ENCODE peak calls at places on chromosome 15, in five cellular contexts. V, B, E, W and X are unnamed samples.

GRCh38 chr15:92653836-92654524 is 1.6 kb downstream of the FAM174B start:
- DNase-seq in W (no peak), E (no peak), B (peak; percentile 50), V (no peak), X (peak; percentile 59)

GRCh38 chr15:85580914-85581313 is 200.5 kb downstream of the AKAP13 start:
- DNase-seq in B (no peak), E (peak; percentile 70), V (no peak), W (no peak), X (no peak)

GRCh38 chr15:84863480-84864428 is 20.7 kb upstream of the SLC28A1 start:
- DNase-seq in V (no peak), W (no peak), B (no peak), E (no peak), X (no peak)

GRCh38 chr15:89971592-89971997 is 29.5 kb upstream of the ZNF710 start:
- DNase-seq in E (peak; percentile 85), V (peak; percentile 91), B (peak; percentile 79), W (peak; percentile 39), X (peak; percentile 82)

GRCh38 chr15:82850731-82851130 is 41.3 kb downstream of the WHAMM start:
- DNase-seq in E (no peak), V (peak; percentile 22), W (no peak), B (no peak), X (no peak)

GRCh38 chr15:83446417-83446816 is 724 bp upstream of the SH3GL3 start:
- DNase-seq in E (no peak), W (no peak), V (no peak), B (no peak), X (no peak)

GRCh38 chr15:57323806-57324589 is 52.3 kb upstream of the CGNL1 start:
- DNase-seq in V (peak; percentile 84), B (no peak), W (peak; percentile 51), E (peak; percentile 87), X (peak; percentile 57)

GRCh38 chr15:95825672-95826387 is 504.7 kb upstream of the NR2F2 start:
- DNase-seq in E (no peak), B (no peak), W (no peak), V (no peak), X (no peak)

GRCh38 chr15:84082739-84083138 is 152.8 kb upstream of the GOLGA6L4 start:
- DNase-seq in V (no peak), W (peak; percentile 6), B (no peak), E (no peak), X (no peak)

GRCh38 chr15:29268706-29269484 is 727 bp downstream of the NSMCE3 start:
- DNase-seq in W (peak; percentile 31), E (peak; percentile 70), B (peak; percentile 10), V (peak; percentile 57), X (peak; percentile 11)

GRCh38 chr15:69994429-69995201 is 103.1 kb downstream of the TLE3 start:
- DNase-seq in B (no peak), V (no peak), W (no peak), E (no peak), X (no peak)

GRCh38 chr15:92667291-92667904 is 11.8 kb upstream of the FAM174B start:
- DNase-seq in V (no peak), E (peak; percentile 53), B (no peak), W (no peak), X (peak; percentile 56)

GRCh38 chr15:36936652-36937051 is 163.7 kb downstream of the MEIS2 start:
- DNase-seq in B (no peak), E (no peak), V (no peak), W (no peak), X (no peak)

GRCh38 chr15:57220220-57220619 is 156.1 kb upstream of the CGNL1 start:
- DNase-seq in W (no peak), V (no peak), B (no peak), E (no peak), X (no peak)

GRCh38 chr15:64019764-64020163 is 26.5 kb downstream of the DAPK2 start:
- DNase-seq in E (peak; percentile 77), B (no peak), V (no peak), W (no peak), X (peak; percentile 39)

GRCh38 chr15:25768271-25768670 is 94.9 kb downstream of the ATP10A start:
- DNase-seq in V (no peak), B (no peak), W (no peak), E (no peak), X (no peak)

GRCh38 chr15:97858278-97858677 is 102.2 kb upstream of the ARRDC4 start:
- DNase-seq in W (no peak), B (no peak), V (no peak), E (no peak), X (no peak)

GRCh38 chr15:33242165-33242564 is 47.7 kb upstream of the FMN1 start:
- DNase-seq in W (peak; percentile 98), B (peak; percentile 18), V (peak; percentile 42), E (no peak), X (no peak)

GRCh38 chr15:78968539-78969271 is 23.9 kb upstream of the CTSH start:
- DNase-seq in E (no peak), B (no peak), V (no peak), W (peak; percentile 34), X (no peak)

GRCh38 chr15:68558318-68559305 is 20.2 kb upstream of the CORO2B start:
- DNase-seq in W (peak; percentile 57), V (peak; percentile 38), B (no peak), E (peak; percentile 51), X (no peak)

GRCh38 chr15:80342148-80342547 is 62.0 kb upstream of the ARNT2 start:
- DNase-seq in V (no peak), E (no peak), B (no peak), W (no peak), X (no peak)

GRCh38 chr15:51183076-51183475 is 88.4 kb upstream of the TNFAIP8L3 start:
- DNase-seq in W (no peak), V (no peak), E (no peak), B (no peak), X (no peak)

GRCh38 chr15:67110400-67110799 is 45.0 kb downstream of the SMAD3 start:
- DNase-seq in B (no peak), E (peak; percentile 34), W (no peak), V (no peak), X (no peak)

GRCh38 chr15:47194718-47195117 is 522.6 kb upstream of the SEMA6D start:
- DNase-seq in E (no peak), V (no peak), W (peak; percentile 20), B (peak; percentile 59), X (no peak)

GRCh38 chr15:81301815-81302399 is 22.0 kb downstream of the STARD5 start:
- DNase-seq in W (no peak), E (peak; percentile 15), V (no peak), B (no peak), X (no peak)

GRCh38 chr15:77992356-77993222 is 84.9 kb downstream of the TBC1D2B start:
- DNase-seq in E (no peak), V (no peak), B (peak; percentile 40), W (no peak), X (no peak)

GRCh38 chr15:62464705-62465104 is 299.6 kb upstream of the C2CD4B start:
- DNase-seq in E (no peak), W (peak; percentile 14), V (no peak), B (no peak), X (no peak)

GRCh38 chr15:35863655-35864054 is 317.7 kb upstream of the DPH6 start:
- DNase-seq in W (no peak), B (no peak), V (no peak), E (no peak), X (no peak)

GRCh38 chr15:96360581-96361308 is 30.2 kb downstream of the NR2F2 start:
- DNase-seq in B (no peak), E (no peak), W (no peak), V (peak; percentile 76), X (no peak)

GRCh38 chr15:86620113-86620512 is 540.4 kb downstream of the AGBL1 start:
- DNase-seq in W (no peak), B (no peak), V (no peak), E (no peak), X (no peak)

GRCh38 chr15:86623236-86623635 is 543.6 kb downstream of the AGBL1 start:
- DNase-seq in V (no peak), B (no peak), W (no peak), E (no peak), X (no peak)

GRCh38 chr15:86629409-86629808 is 549.7 kb downstream of the AGBL1 start:
- DNase-seq in B (no peak), V (no peak), E (no peak), W (peak; percentile 44), X (no peak)

GRCh38 chr15:86620636-86621349 is 541.1 kb downstream of the AGBL1 start:
- DNase-seq in E (no peak), B (peak; percentile 42), W (no peak), V (no peak), X (no peak)

DNA sequence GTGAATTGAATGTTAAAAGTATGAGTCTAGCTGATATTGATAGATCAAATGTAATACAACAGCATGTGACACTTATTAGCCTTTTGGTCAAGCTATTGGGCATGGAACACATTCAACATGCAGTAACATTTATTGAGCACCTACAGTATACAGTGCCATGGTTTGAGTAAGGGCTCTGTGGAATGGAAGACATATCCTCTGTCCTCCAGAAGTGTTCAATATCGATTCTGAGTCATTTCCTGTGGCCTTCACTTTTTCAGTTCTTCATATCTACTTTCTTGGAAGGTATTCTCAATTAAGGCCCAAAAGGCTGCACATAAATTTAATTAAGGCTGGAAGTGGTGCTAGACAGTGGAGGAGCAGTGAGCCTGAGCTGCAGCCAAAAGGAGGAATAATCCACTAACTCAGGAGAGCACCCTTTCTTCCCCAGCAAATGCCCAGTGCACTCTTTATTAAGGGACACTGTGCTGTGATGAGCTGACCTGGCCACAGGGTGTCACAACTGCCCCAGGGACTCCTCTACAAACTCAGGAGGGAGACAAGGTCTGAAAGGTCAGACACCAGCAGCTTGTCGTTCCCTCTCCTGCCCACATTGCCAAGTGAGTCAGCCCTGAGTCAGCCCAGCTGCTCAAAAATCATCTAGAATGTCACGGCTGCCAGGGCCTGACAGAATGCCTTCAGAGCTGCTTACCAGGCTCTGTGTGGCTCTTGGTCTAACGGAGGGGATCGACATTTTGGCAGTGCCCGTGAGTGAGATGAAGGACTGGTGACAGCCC is 544.8 kb downstream of the AGBL1 start:
- DNase-seq in B (peak; percentile 89), W (peak; percentile 95), V (peak; percentile 88), E (peak; percentile 83), X (peak; percentile 51)
- TF ChIP-seq CTCF in B (peak; percentile 24), W (peak; percentile 58), V (peak; percentile 77), E (no peak), X (peak; percentile 61)

DNA sequence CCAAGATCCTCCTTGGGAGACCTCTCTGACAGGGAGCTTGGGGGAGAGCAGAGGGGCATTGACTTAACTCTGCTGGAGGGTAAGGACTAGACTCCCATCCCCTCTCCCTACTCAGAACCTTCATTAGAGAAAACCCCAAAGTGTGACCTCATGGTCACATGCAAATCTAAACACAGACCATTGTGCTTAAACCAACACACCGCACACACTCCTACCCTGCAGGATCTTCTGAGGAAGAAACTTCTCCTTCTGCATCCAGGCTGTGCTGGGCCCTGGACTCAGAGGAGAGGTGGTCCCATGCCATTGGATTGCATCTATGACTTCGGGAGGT is 797 bp upstream of the PARP16 start:
- DNase-seq in E (no peak), W (no peak), V (no peak), B (no peak), X (no peak)
- H3K27ac ChIP-seq in E (peak overlapping the region; percentile 84), W (no peak overlapping the region), V (no peak overlapping the region), B (no peak overlapping the region), X (peak overlapping the region; percentile 92)

GRCh38 chr15:75625542-75626347 is at the start of gene SNUPN:
- DNase-seq in W (peak; percentile 87), E (peak; percentile 98), V (peak; percentile 97), B (peak; percentile 95), X (peak; percentile 95)
- TF ChIP-seq CTCF in W (no peak), E (no peak), V (no peak), B (no peak), X (no peak)

GRCh38 chr15:40984963-40985362 is 31.7 kb downstream of the CHAC1 start:
- DNase-seq in W (no peak), V (no peak), B (no peak), E (no peak), X (no peak)
- H3K27ac ChIP-seq in W (no peak overlapping the region), V (no peak overlapping the region), B (no peak overlapping the region), E (no peak overlapping the region), X (no peak overlapping the region)

GRCh38 chr15:101118615-101119014 is 133.2 kb downstream of the CHSY1 start:
- DNase-seq in E (no peak), W (no peak), B (no peak), V (peak; percentile 70), X (no peak)
- TF ChIP-seq CTCF in E (no peak), W (no peak), B (no peak), V (peak; percentile 33), X (no peak)